ENCODE peak calls at places on chromosomes 3 and 15, in ten cellular contexts. B is type B pancreatic cell; A is GM13976; Q is choroid plexus epithelial cell; K is HFFc6; Y is activated naive CD8-positive, alpha-beta T cell treated with anti-CD3 and anti-CD28 coated beads for 36 hours; U is epithelial cell of esophagus; H is coronary artery; S is psoas muscle; T is non-pigmented ciliary epithelial cell. I is an unnamed sample.

GRCh38 chr3:50204804-50205718 is at the start of gene SLC38A3:
- DNase-seq in B (no peak), A (no peak), Q (no peak), K (no peak), Y (peak; percentile 23), U (no peak), H (no peak), S (peak; percentile 72), T (no peak), I (no peak)

GRCh38 chr3:131549340-131549739 is 46.6 kb upstream of the MRPL3 start:
- DNase-seq in B (no peak), A (no peak), Q (peak; percentile 13), K (no peak), Y (no peak), U (peak; percentile 15), H (no peak), S (no peak), T (no peak), I (no peak)

GRCh38 chr3:187735837-187736236 is 9.4 kb downstream of the BCL6 start:
- DNase-seq in B (no peak), A (no peak), Q (no peak), K (no peak), Y (no peak), U (no peak), H (no peak), S (no peak), T (no peak), I (no peak)

GRCh38 chr3:123341871-123342630 is 106.8 kb downstream of the ADCY5 start:
- DNase-seq in B (no peak), A (no peak), Q (no peak), K (no peak), Y (no peak), U (no peak), H (peak; percentile 66), S (peak; percentile 42), T (no peak), I (no peak)

GRCh38 chr3:38027466-38028465 is 1.7 kb downstream of the PLCD1 start:
- DNase-seq in B (no peak), A (no peak), Q (no peak), K (no peak), Y (no peak), U (peak; percentile 12), H (no peak), S (no peak), T (no peak), I (no peak)

GRCh38 chr3:120567370-120568197 is 28.6 kb upstream of the NDUFB4 start:
- DNase-seq in B (no peak), A (no peak), Q (peak; percentile 73), K (peak; percentile 69), Y (no peak), U (peak; percentile 29), H (no peak), S (no peak), T (no peak), I (no peak)

GRCh38 chr15:67834249-67834592 is 5.6 kb downstream of the RNU6-1 start:
- DNase-seq in B (no peak), A (no peak), Q (no peak), K (no peak), Y (no peak), U (no peak), H (no peak), S (no peak), T (no peak), I (no peak)

GRCh38 chr3:149839874-149840273 is 26.9 kb downstream of the RNF13 start:
- DNase-seq in B (no peak), A (no peak), Q (no peak), K (no peak), Y (no peak), U (peak; percentile 61), H (no peak), S (no peak), T (no peak), I (no peak)

GRCh38 chr3:123314409-123315270 is 112.9 kb downstream of the SEC22A start:
- DNase-seq in B (no peak), A (no peak), Q (no peak), K (no peak), Y (no peak), U (no peak), H (no peak), S (peak; percentile 30), T (no peak), I (no peak)

GRCh38 chr3:155078959-155079794 is 942 bp upstream of the MME start:
- DNase-seq in B (no peak), A (peak; percentile 22), Q (peak; percentile 49), K (no peak), Y (no peak), U (no peak), H (peak; percentile 72), S (no peak), T (no peak), I (no peak)

GRCh38 chr3:140035856-140036255 is 100.9 kb downstream of the CLSTN2 start:
- DNase-seq in B (no peak), A (no peak), Q (no peak), K (no peak), Y (no peak), U (no peak), H (no peak), S (no peak), T (no peak), I (no peak)

GRCh38 chr3:116288480-116288879 is 156.8 kb downstream of the LSAMP start:
- DNase-seq in B (no peak), A (peak; percentile 13), Q (no peak), K (no peak), Y (no peak), U (no peak), H (no peak), S (no peak), T (no peak), I (no peak)

GRCh38 chr3:99846472-99846871 is 28.8 kb downstream of the CMSS1 start:
- DNase-seq in B (no peak), A (no peak), Q (peak; percentile 82), K (peak; percentile 36), Y (no peak), U (peak; percentile 19), H (no peak), S (no peak), T (no peak), I (no peak)

GRCh38 chr3:14391033-14391432 is 11.4 kb upstream of the SLC6A6 start:
- DNase-seq in B (no peak), A (no peak), Q (peak; percentile 81), K (peak; percentile 80), Y (no peak), U (peak; percentile 78), H (peak; percentile 82), S (peak; percentile 87), T (peak; percentile 40), I (no peak)

GRCh38 chr15:90994059-90994416 is 297 bp downstream of the PRC1 start:
- DNase-seq in B (no peak), A (peak; percentile 48), Q (no peak), K (no peak), Y (peak; percentile 33), U (peak; percentile 15), H (no peak), S (no peak), T (no peak), I (no peak)

GRCh38 chr3:132134611-132135010 is 99.8 kb upstream of the CPNE4 start:
- DNase-seq in B (no peak), A (no peak), Q (peak; percentile 86), K (peak; percentile 66), Y (no peak), U (peak; percentile 92), H (no peak), S (no peak), T (peak; percentile 91), I (peak; percentile 31)

GRCh38 chr3:31288641-31289100 is 244.1 kb upstream of the STT3B start:
- DNase-seq in B (peak; percentile 74), A (no peak), Q (peak; percentile 82), K (peak; percentile 41), Y (peak; percentile 39), U (peak; percentile 94), H (no peak), S (no peak), T (no peak), I (peak; percentile 58)

GRCh38 chr15:89358435-89358754 is 23.8 kb upstream of the POLG start:
- DNase-seq in B (no peak), A (no peak), Q (no peak), K (no peak), Y (no peak), U (no peak), H (no peak), S (no peak), T (no peak), I (no peak)

GRCh38 chr3:123660900-123661299 is 76.0 kb upstream of the HACD2 start:
- DNase-seq in B (no peak), A (no peak), Q (peak; percentile 99), K (peak; percentile 90), Y (no peak), U (peak; percentile 72), H (peak; percentile 98), S (peak; percentile 90), T (peak; percentile 96), I (peak; percentile 85)

GRCh38 chr15:62482715-62483429 is 317.8 kb upstream of the C2CD4B start:
- DNase-seq in B (no peak), A (peak; percentile 73), Q (peak; percentile 47), K (peak; percentile 81), Y (peak; percentile 54), U (peak; percentile 21), H (no peak), S (no peak), T (no peak), I (no peak)

GRCh38 chr3:51799879-51800757 is 21.1 kb upstream of the IQCF6 start:
- DNase-seq in B (no peak), A (peak; percentile 48), Q (peak; percentile 88), K (peak; percentile 77), Y (no peak), U (peak; percentile 76), H (no peak), S (no peak), T (peak; percentile 37), I (peak; percentile 12)

GRCh38 chr3:64908292-64908691 is 220.5 kb upstream of the ADAMTS9 start:
- DNase-seq in B (no peak), A (no peak), Q (no peak), K (no peak), Y (no peak), U (peak; percentile 64), H (no peak), S (no peak), T (no peak), I (no peak)

GRCh38 chr3:120931593-120931992 is 23.6 kb downstream of the STXBP5L start:
- DNase-seq in B (no peak), A (no peak), Q (no peak), K (no peak), Y (no peak), U (no peak), H (no peak), S (no peak), T (no peak), I (no peak)

GRCh38 chr3:128218858-128219257 is 65.6 kb downstream of the EEFSEC start:
- DNase-seq in B (no peak), A (no peak), Q (no peak), K (no peak), Y (no peak), U (no peak), H (no peak), S (no peak), T (no peak), I (no peak)

I was measured in smooth muscle cell of the brain vasculature.